ENCODE peak calls at places on chromosomes 13 and 19, in nine cellular contexts. One of them, this sample, is unnamed.

GRCh38 chr19:48495391-48495790 is 16.2 kb downstream of the LMTK3 start:
- DNase-seq in type B pancreatic cell: no peak
- DNase-seq in mesothelial cell of epicardium: no peak
- DNase-seq in prostate gland: no peak
- DNase-seq in left lung: no peak
- DNase-seq in fibroblast of lung: no peak
- DNase-seq in endothelial cell: no peak
- DNase-seq in heart right ventricle: no peak
- DNase-seq in B cell: no peak
- DNase-seq in this sample: no peak

GRCh38 chr13:48624858-48625257 is 28.9 kb upstream of the CYSLTR2 start:
- DNase-seq in type B pancreatic cell: no peak
- DNase-seq in mesothelial cell of epicardium: no peak
- DNase-seq in prostate gland: no peak
- DNase-seq in left lung: no peak
- DNase-seq in fibroblast of lung: peak
- DNase-seq in endothelial cell: no peak
- DNase-seq in heart right ventricle: no peak
- DNase-seq in B cell: no peak
- DNase-seq in this sample: no peak

GRCh38 chr19:55080915-55081772 is 5.5 kb downstream of the EPS8L1 start:
- DNase-seq in type B pancreatic cell: no peak
- DNase-seq in mesothelial cell of epicardium: no peak
- DNase-seq in prostate gland: peak
- DNase-seq in left lung: peak
- DNase-seq in fibroblast of lung: peak
- DNase-seq in endothelial cell: peak
- DNase-seq in heart right ventricle: peak
- DNase-seq in B cell: peak
- DNase-seq in this sample: no peak

GRCh38 chr13:101401196-101401595 is 15.1 kb downstream of the NALCN start:
- DNase-seq in type B pancreatic cell: no peak
- DNase-seq in mesothelial cell of epicardium: no peak
- DNase-seq in prostate gland: no peak
- DNase-seq in left lung: no peak
- DNase-seq in fibroblast of lung: peak
- DNase-seq in endothelial cell: no peak
- DNase-seq in heart right ventricle: no peak
- DNase-seq in B cell: no peak
- DNase-seq in this sample: no peak

GRCh38 chr13:31310781-31311180 is 111.0 kb downstream of the B3GLCT start:
- DNase-seq in type B pancreatic cell: no peak
- DNase-seq in mesothelial cell of epicardium: no peak
- DNase-seq in prostate gland: peak
- DNase-seq in left lung: no peak
- DNase-seq in fibroblast of lung: no peak
- DNase-seq in endothelial cell: no peak
- DNase-seq in heart right ventricle: peak
- DNase-seq in B cell: no peak
- DNase-seq in this sample: no peak

GRCh38 chr13:112622375-112622774 is 34.4 kb upstream of the TUBGCP3 start:
- DNase-seq in type B pancreatic cell: no peak
- DNase-seq in mesothelial cell of epicardium: no peak
- DNase-seq in prostate gland: no peak
- DNase-seq in left lung: no peak
- DNase-seq in fibroblast of lung: no peak
- DNase-seq in endothelial cell: no peak
- DNase-seq in heart right ventricle: no peak
- DNase-seq in B cell: peak
- DNase-seq in this sample: no peak

GRCh38 chr19:29098863-29099481 is 114.0 kb downstream of the UQCRFS1 start:
- DNase-seq in type B pancreatic cell: no peak
- DNase-seq in mesothelial cell of epicardium: no peak
- DNase-seq in prostate gland: no peak
- DNase-seq in left lung: no peak
- DNase-seq in fibroblast of lung: peak
- DNase-seq in endothelial cell: no peak
- DNase-seq in heart right ventricle: peak
- DNase-seq in B cell: no peak
- DNase-seq in this sample: peak

GRCh38 chr13:110915874-110916670 is 1.2 kb upstream of the ANKRD10 start:
- DNase-seq in type B pancreatic cell: no peak
- DNase-seq in mesothelial cell of epicardium: no peak
- DNase-seq in prostate gland: no peak
- DNase-seq in left lung: no peak
- DNase-seq in fibroblast of lung: peak
- DNase-seq in endothelial cell: no peak
- DNase-seq in heart right ventricle: no peak
- DNase-seq in B cell: no peak
- DNase-seq in this sample: no peak

GRCh38 chr13:113726961-113727411 is 32.0 kb upstream of the TMEM255B start:
- DNase-seq in type B pancreatic cell: no peak
- DNase-seq in mesothelial cell of epicardium: peak
- DNase-seq in prostate gland: no peak
- DNase-seq in left lung: peak
- DNase-seq in fibroblast of lung: peak
- DNase-seq in endothelial cell: no peak
- DNase-seq in heart right ventricle: no peak
- DNase-seq in B cell: no peak
- DNase-seq in this sample: no peak

GRCh38 chr19:41998246-41999020 is 4.4 kb upstream of the ATP1A3 start:
- DNase-seq in type B pancreatic cell: no peak
- DNase-seq in mesothelial cell of epicardium: no peak
- DNase-seq in prostate gland: no peak
- DNase-seq in left lung: peak
- DNase-seq in fibroblast of lung: peak
- DNase-seq in endothelial cell: peak
- DNase-seq in heart right ventricle: peak
- DNase-seq in B cell: no peak
- DNase-seq in this sample: no peak

GRCh38 chr13:97261254-97262015 is 39.3 kb downstream of the MBNL2 start:
- DNase-seq in type B pancreatic cell: no peak
- DNase-seq in mesothelial cell of epicardium: no peak
- DNase-seq in prostate gland: no peak
- DNase-seq in left lung: no peak
- DNase-seq in fibroblast of lung: no peak
- DNase-seq in endothelial cell: no peak
- DNase-seq in heart right ventricle: no peak
- DNase-seq in B cell: no peak
- DNase-seq in this sample: no peak

GRCh38 chr13:25966086-25966485 is 85.7 kb downstream of the SHISA2 start:
- DNase-seq in type B pancreatic cell: no peak
- DNase-seq in mesothelial cell of epicardium: no peak
- DNase-seq in prostate gland: no peak
- DNase-seq in left lung: no peak
- DNase-seq in fibroblast of lung: peak
- DNase-seq in endothelial cell: no peak
- DNase-seq in heart right ventricle: no peak
- DNase-seq in B cell: no peak
- DNase-seq in this sample: no peak

GRCh38 chr19:5539431-5539833 is 28.3 kb downstream of the TINCR start:
- DNase-seq in type B pancreatic cell: no peak
- DNase-seq in mesothelial cell of epicardium: no peak
- DNase-seq in prostate gland: no peak
- DNase-seq in left lung: no peak
- DNase-seq in fibroblast of lung: peak
- DNase-seq in endothelial cell: no peak
- DNase-seq in heart right ventricle: peak
- DNase-seq in B cell: no peak
- DNase-seq in this sample: no peak

GRCh38 chr13:48233886-48234488 is 981 bp downstream of the ITM2B start:
- DNase-seq in type B pancreatic cell: no peak
- DNase-seq in mesothelial cell of epicardium: no peak
- DNase-seq in prostate gland: peak
- DNase-seq in left lung: no peak
- DNase-seq in fibroblast of lung: peak
- DNase-seq in endothelial cell: no peak
- DNase-seq in heart right ventricle: no peak
- DNase-seq in B cell: peak
- DNase-seq in this sample: no peak

GRCh38 chr19:7902796-7903243 is 857 bp upstream of the MAP2K7 start:
- DNase-seq in type B pancreatic cell: no peak
- DNase-seq in mesothelial cell of epicardium: no peak
- DNase-seq in prostate gland: no peak
- DNase-seq in left lung: no peak
- DNase-seq in fibroblast of lung: no peak
- DNase-seq in endothelial cell: no peak
- DNase-seq in heart right ventricle: no peak
- DNase-seq in B cell: no peak
- DNase-seq in this sample: no peak

GRCh38 chr19:13172335-13173128 is 22.3 kb downstream of the IER2 start:
- DNase-seq in type B pancreatic cell: no peak
- DNase-seq in mesothelial cell of epicardium: no peak
- DNase-seq in prostate gland: peak
- DNase-seq in left lung: peak
- DNase-seq in fibroblast of lung: peak
- DNase-seq in endothelial cell: no peak
- DNase-seq in heart right ventricle: peak
- DNase-seq in B cell: peak
- DNase-seq in this sample: peak

GRCh38 chr19:7595466-7596133 is at the start of gene CAMSAP3:
- DNase-seq in type B pancreatic cell: no peak
- DNase-seq in mesothelial cell of epicardium: peak
- DNase-seq in prostate gland: peak
- DNase-seq in left lung: peak
- DNase-seq in fibroblast of lung: peak
- DNase-seq in endothelial cell: peak
- DNase-seq in heart right ventricle: no peak
- DNase-seq in B cell: no peak
- DNase-seq in this sample: no peak

GRCh38 chr13:22948421-22948820 is 232.4 kb upstream of the SGCG start:
- DNase-seq in type B pancreatic cell: peak
- DNase-seq in mesothelial cell of epicardium: no peak
- DNase-seq in prostate gland: no peak
- DNase-seq in left lung: no peak
- DNase-seq in fibroblast of lung: no peak
- DNase-seq in endothelial cell: no peak
- DNase-seq in heart right ventricle: no peak
- DNase-seq in B cell: no peak
- DNase-seq in this sample: no peak

GRCh38 chr13:51385114-51385513 is 45.6 kb downstream of the SERPINE3 start:
- DNase-seq in type B pancreatic cell: no peak
- DNase-seq in mesothelial cell of epicardium: no peak
- DNase-seq in prostate gland: no peak
- DNase-seq in left lung: no peak
- DNase-seq in fibroblast of lung: no peak
- DNase-seq in endothelial cell: no peak
- DNase-seq in heart right ventricle: no peak
- DNase-seq in B cell: no peak
- DNase-seq in this sample: no peak

DNA sequence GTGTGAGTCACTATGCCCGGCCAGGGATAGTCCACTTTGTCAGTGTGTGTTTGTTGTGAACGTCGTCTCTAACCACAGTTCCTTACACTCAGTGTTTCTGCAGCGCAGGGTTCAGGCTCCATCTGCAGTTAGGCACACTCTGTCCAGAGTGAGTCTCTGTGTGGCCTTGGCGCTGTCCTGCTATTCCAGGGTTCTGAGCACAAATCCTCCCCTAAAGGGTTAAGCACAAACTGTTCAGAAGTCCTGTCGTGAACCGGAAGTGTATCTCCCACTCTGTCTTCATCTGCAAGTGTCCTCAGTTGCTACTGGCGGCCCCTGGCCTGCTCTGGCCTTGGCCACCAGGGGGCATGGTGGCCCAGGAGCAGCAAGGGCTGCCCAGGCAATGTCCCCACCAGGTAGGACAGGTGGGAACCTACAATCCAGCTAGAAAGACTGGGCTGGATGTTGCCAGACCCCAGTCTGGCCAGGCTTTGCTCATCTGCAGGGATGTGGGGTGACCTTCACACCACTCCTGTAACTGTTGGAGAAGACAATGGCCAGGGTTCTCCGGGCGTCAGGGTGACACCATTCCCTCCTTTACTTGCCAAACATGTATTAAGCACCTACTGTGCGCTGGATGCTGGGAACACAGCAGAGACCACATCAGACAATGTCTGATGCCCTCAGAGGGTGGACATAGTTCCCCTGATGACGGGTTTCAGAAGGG is 38.6 kb upstream of the GATAD2A start:
- DNase-seq in type B pancreatic cell: no peak
- DNase-seq in mesothelial cell of epicardium: no peak
- DNase-seq in prostate gland: peak
- DNase-seq in left lung: peak
- DNase-seq in fibroblast of lung: peak
- DNase-seq in endothelial cell: peak
- DNase-seq in heart right ventricle: peak
- DNase-seq in B cell: peak
- DNase-seq in this sample: no peak
- TF ChIP-seq CTCF in type B pancreatic cell: peak
- TF ChIP-seq CTCF in mesothelial cell of epicardium: peak
- TF ChIP-seq CTCF in prostate gland: peak
- TF ChIP-seq CTCF in left lung: peak
- TF ChIP-seq CTCF in fibroblast of lung: peak
- TF ChIP-seq CTCF in endothelial cell: peak
- TF ChIP-seq CTCF in heart right ventricle: peak
- TF ChIP-seq CTCF in B cell: peak
- TF ChIP-seq CTCF in this sample: peak

GRCh38 chr13:73940098-73940497 is 194.1 kb downstream of the KLF12 start:
- DNase-seq in type B pancreatic cell: no peak
- DNase-seq in mesothelial cell of epicardium: no peak
- DNase-seq in prostate gland: no peak
- DNase-seq in left lung: no peak
- DNase-seq in fibroblast of lung: no peak
- DNase-seq in endothelial cell: no peak
- DNase-seq in heart right ventricle: peak
- DNase-seq in B cell: no peak
- DNase-seq in this sample: no peak
- TF ChIP-seq CTCF in type B pancreatic cell: no peak
- TF ChIP-seq CTCF in mesothelial cell of epicardium: no peak
- TF ChIP-seq CTCF in prostate gland: no peak
- TF ChIP-seq CTCF in left lung: no peak
- TF ChIP-seq CTCF in fibroblast of lung: no peak
- TF ChIP-seq CTCF in endothelial cell: no peak
- TF ChIP-seq CTCF in heart right ventricle: peak
- TF ChIP-seq CTCF in B cell: no peak
- TF ChIP-seq CTCF in this sample: no peak

DNA sequence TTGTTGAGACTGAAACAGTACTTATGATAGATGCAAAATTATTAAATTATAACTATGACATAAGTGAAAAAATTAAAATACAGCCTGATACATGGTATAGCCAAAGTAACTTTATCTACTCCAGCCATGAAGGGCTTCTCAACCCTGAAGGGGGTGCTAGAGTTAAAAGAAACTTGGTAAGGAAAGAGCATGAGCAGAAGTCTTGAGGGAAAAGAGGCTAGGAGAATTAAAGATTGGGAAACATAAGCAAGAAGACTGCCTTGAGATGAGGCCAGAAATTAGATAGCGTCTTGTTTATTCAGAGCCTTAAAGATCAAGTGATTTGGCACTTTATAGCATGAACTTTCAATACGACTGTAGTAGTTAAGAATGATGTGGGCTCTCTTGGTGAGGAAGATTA is 385.5 kb upstream of the PRR20A start:
- DNase-seq in type B pancreatic cell: no peak
- DNase-seq in mesothelial cell of epicardium: no peak
- DNase-seq in prostate gland: no peak
- DNase-seq in left lung: no peak
- DNase-seq in fibroblast of lung: no peak
- DNase-seq in endothelial cell: no peak
- DNase-seq in heart right ventricle: no peak
- DNase-seq in B cell: no peak
- DNase-seq in this sample: no peak
- TF ChIP-seq CTCF in type B pancreatic cell: peak
- TF ChIP-seq CTCF in mesothelial cell of epicardium: no peak
- TF ChIP-seq CTCF in prostate gland: no peak
- TF ChIP-seq CTCF in left lung: no peak
- TF ChIP-seq CTCF in fibroblast of lung: no peak
- TF ChIP-seq CTCF in endothelial cell: no peak
- TF ChIP-seq CTCF in heart right ventricle: peak
- TF ChIP-seq CTCF in B cell: no peak
- TF ChIP-seq CTCF in this sample: no peak

GRCh38 chr13:71285700-71286099 is 581.3 kb downstream of the DACH1 start:
- DNase-seq in type B pancreatic cell: no peak
- DNase-seq in mesothelial cell of epicardium: no peak
- DNase-seq in prostate gland: no peak
- DNase-seq in left lung: no peak
- DNase-seq in fibroblast of lung: no peak
- DNase-seq in endothelial cell: no peak
- DNase-seq in heart right ventricle: no peak
- DNase-seq in B cell: no peak
- DNase-seq in this sample: no peak
- TF ChIP-seq CTCF in type B pancreatic cell: peak
- TF ChIP-seq CTCF in mesothelial cell of epicardium: no peak
- TF ChIP-seq CTCF in prostate gland: no peak
- TF ChIP-seq CTCF in left lung: no peak
- TF ChIP-seq CTCF in fibroblast of lung: peak
- TF ChIP-seq CTCF in endothelial cell: no peak
- TF ChIP-seq CTCF in heart right ventricle: peak
- TF ChIP-seq CTCF in B cell: no peak
- TF ChIP-seq CTCF in this sample: no peak